ENCODE peak calls at places on chromosome 10, in four cellular contexts. S, Y, O and R are unnamed samples.

GRCh38 chr10:123994417-123995081 is 98.8 kb downstream of the CHST15 start:
- DNase-seq in Y (peak; percentile 87), O (peak; percentile 75), S (peak; percentile 49), R (no peak)

GRCh38 chr10:58514102-58514472 is 1.4 kb downstream of the BICC1 start:
- DNase-seq in Y (no peak), O (no peak), S (no peak), R (no peak)

GRCh38 chr10:70272925-70273316 is 10.9 kb downstream of the NPFFR1 start:
- DNase-seq in O (no peak), Y (peak; percentile 54), S (no peak), R (no peak)

GRCh38 chr10:29276251-29276850 is 12.5 kb upstream of the LYZL1 start:
- DNase-seq in S (no peak), Y (no peak), O (no peak), R (no peak)

GRCh38 chr10:130744631-130745030 is 566.9 kb downstream of the TCERG1L start:
- DNase-seq in S (no peak), O (no peak), Y (no peak), R (no peak)

GRCh38 chr10:33046792-33047191 is 88.8 kb upstream of the ITGB1 start:
- DNase-seq in S (no peak), O (no peak), Y (no peak), R (no peak)

GRCh38 chr10:102431452-102432124 is 786 bp downstream of the CUEDC2 start:
- DNase-seq in Y (peak; percentile 54), O (no peak), S (no peak), R (no peak)

GRCh38 chr10:73333202-73333601 is 25.5 kb downstream of the CFAP70 start:
- DNase-seq in O (no peak), S (no peak), Y (no peak), R (no peak)

GRCh38 chr10:11715815-11716494 is 26.2 kb upstream of the ECHDC3 start:
- DNase-seq in Y (no peak), S (no peak), O (no peak), R (no peak)

GRCh38 chr10:84256510-84257342 is 11.9 kb downstream of the RGR start:
- DNase-seq in S (peak; percentile 11), Y (peak; percentile 39), O (peak; percentile 29), R (no peak)

GRCh38 chr10:70714245-70714644 is 41.9 kb downstream of the ADAMTS14 start:
- DNase-seq in O (no peak), Y (no peak), S (no peak), R (no peak)

GRCh38 chr10:44993226-44993921 is 7.3 kb upstream of the ZNF22 start:
- DNase-seq in S (no peak), O (no peak), Y (no peak), R (no peak)

GRCh38 chr10:46236537-46236887 is 50.3 kb upstream of the ANTXRL start:
- DNase-seq in Y (no peak), O (no peak), S (no peak), R (no peak)

GRCh38 chr10:132496360-132497082 is 41.1 kb upstream of the INPP5A start:
- DNase-seq in O (no peak), Y (no peak), S (no peak), R (no peak)

GRCh38 chr10:33381897-33382578 is 47.6 kb upstream of the NRP1 start:
- DNase-seq in O (no peak), S (no peak), Y (peak; percentile 96), R (no peak)

GRCh38 chr10:125157473-125157865 is 2.9 kb downstream of the CTBP2 start:
- DNase-seq in Y (no peak), S (no peak), O (no peak), R (no peak)

GRCh38 chr10:61157182-61157581 is 213.2 kb upstream of the RHOBTB1 start:
- DNase-seq in Y (peak; percentile 14), S (no peak), O (no peak), R (no peak)

GRCh38 chr10:50431791-50432190 is 180.5 kb upstream of the ASAH2 start:
- DNase-seq in Y (peak; percentile 64), S (no peak), O (no peak), R (no peak)

GRCh38 chr10:28459453-28460144 is 73.3 kb upstream of the WAC start:
- DNase-seq in Y (no peak), O (no peak), S (no peak), R (no peak)

GRCh38 chr10:91124016-91124415 is 96.4 kb upstream of the PCGF5 start:
- DNase-seq in Y (no peak), O (no peak), S (no peak), R (no peak)

GRCh38 chr10:97426776-97427570 is 982 bp downstream of the PGAM1 start:
- DNase-seq in S (no peak), O (no peak), Y (peak; percentile 11), R (no peak)

GRCh38 chr10:84540022-84540616 is 211.7 kb downstream of the CCSER2 start:
- DNase-seq in O (no peak), Y (peak; percentile 75), S (no peak), R (peak; percentile 49)

GRCh38 chr10:1163204-1163660 is 107.0 kb downstream of the WDR37 start:
- DNase-seq in Y (no peak), S (no peak), O (no peak), R (no peak)

GRCh38 chr10:17175551-17175950 is 25.9 kb downstream of the TRDMT1 start:
- DNase-seq in S (no peak), Y (peak; percentile 20), O (no peak), R (no peak)

GRCh38 chr10:5047912-5048628 is 44.4 kb upstream of the AKR1C2 start:
- DNase-seq in S (no peak), O (no peak), Y (peak; percentile 37), R (no peak)

GRCh38 chr10:130497056-130498010 is 361.1 kb downstream of the GLRX3 start:
- DNase-seq in Y (no peak), O (no peak), S (no peak), R (no peak)

GRCh38 chr10:80410122-80410521 is 1.8 kb downstream of the PRXL2A start:
- DNase-seq in O (no peak), S (no peak), Y (no peak), R (no peak)

GRCh38 chr10:22475857-22476600 is 130.7 kb downstream of the SPAG6 start:
- DNase-seq in O (no peak), Y (no peak), S (no peak), R (no peak)

GRCh38 chr10:74231375-74231774 is 80.4 kb downstream of the ADK start:
- DNase-seq in O (no peak), S (no peak), Y (peak; percentile 37), R (peak; percentile 41)

GRCh38 chr10:35784751-35785150 is 142.7 kb upstream of the FZD8 start:
- DNase-seq in Y (no peak), S (no peak), O (no peak), R (no peak)

GRCh38 chr10:33666686-33667480 is 332.4 kb upstream of the NRP1 start:
- DNase-seq in S (no peak), Y (peak; percentile 16), O (no peak), R (no peak)

GRCh38 chr10:24008164-24009066 is 200.5 kb upstream of the KIAA1217 start:
- DNase-seq in Y (peak; percentile 52), S (no peak), O (no peak), R (peak; percentile 59)

GRCh38 chr10:15695852-15696251 is 23.9 kb downstream of the ITGA8 start:
- DNase-seq in Y (no peak), S (no peak), O (no peak), R (no peak)

GRCh38 chr10:90461437-90462155 is 396.2 kb downstream of the HTR7 start:
- DNase-seq in O (no peak), S (no peak), Y (peak; percentile 39), R (no peak)

GRCh38 chr10:28375399-28376354 is 72.8 kb upstream of the MPP7 start:
- DNase-seq in O (no peak), S (no peak), Y (peak; percentile 16), R (no peak)